ENCODE peak calls at places on chromosomes 13 and 19, in four cellular contexts. One of them, this sample, is unnamed.

GRCh38 chr19:932647-933552 is 7.1 kb downstream of the ARID3A start:
- DNase-seq in K562: no peak
- DNase-seq in A549: no peak
- DNase-seq in HepG2: no peak
- DNase-seq in this sample: peak

GRCh38 chr19:30255783-30256509 is 116.2 kb upstream of the ZNF536 start:
- DNase-seq in K562: no peak
- DNase-seq in A549: no peak
- DNase-seq in HepG2: no peak
- DNase-seq in this sample: no peak

GRCh38 chr19:15260939-15261338 is 28.7 kb upstream of the EPHX3 start:
- DNase-seq in K562: no peak
- DNase-seq in A549: no peak
- DNase-seq in HepG2: no peak
- DNase-seq in this sample: peak

GRCh38 chr13:109874921-109875454 is 88.6 kb upstream of the IRS2 start:
- DNase-seq in K562: no peak
- DNase-seq in A549: no peak
- DNase-seq in HepG2: no peak
- DNase-seq in this sample: no peak

GRCh38 chr19:55355213-55355821 is 798 bp upstream of the COX6B2 start:
- DNase-seq in K562: no peak
- DNase-seq in A549: no peak
- DNase-seq in HepG2: no peak
- DNase-seq in this sample: no peak

GRCh38 chr13:29943301-29944085 is 93.1 kb upstream of the UBL3 start:
- DNase-seq in K562: no peak
- DNase-seq in A549: no peak
- DNase-seq in HepG2: no peak
- DNase-seq in this sample: no peak

GRCh38 chr19:5718032-5718578 is 1.8 kb downstream of the LONP1 start:
- DNase-seq in K562: peak
- DNase-seq in A549: no peak
- DNase-seq in HepG2: no peak
- DNase-seq in this sample: peak

GRCh38 chr13:113552079-113552478 is 32.5 kb upstream of the TFDP1 start:
- DNase-seq in K562: no peak
- DNase-seq in A549: no peak
- DNase-seq in HepG2: no peak
- DNase-seq in this sample: no peak

GRCh38 chr19:49128545-49129237 is 9.3 kb downstream of the PPFIA3 start:
- DNase-seq in K562: no peak
- DNase-seq in A549: no peak
- DNase-seq in HepG2: no peak
- DNase-seq in this sample: no peak
- TF ChIP-seq MAX in K562: peak
- TF ChIP-seq MAX in A549: no peak
- TF ChIP-seq MAX in HepG2: no peak
- TF ChIP-seq MAX in this sample: no peak

GRCh38 chr13:98916403-98916802 is 61.5 kb downstream of the DOCK9 start:
- DNase-seq in K562: no peak
- DNase-seq in A549: no peak
- DNase-seq in HepG2: no peak
- DNase-seq in this sample: no peak
- TF ChIP-seq MYC in K562: no peak
- TF ChIP-seq MYC in A549: no peak
- TF ChIP-seq MYC in HepG2: no peak
- TF ChIP-seq MYC in this sample: no peak

GRCh38 chr19:4533835-4534424 is 1.1 kb downstream of the PLIN5 start:
- DNase-seq in K562: no peak
- DNase-seq in A549: no peak
- DNase-seq in HepG2: no peak
- DNase-seq in this sample: no peak
- TF ChIP-seq MAX in K562: no peak
- TF ChIP-seq MAX in A549: no peak
- TF ChIP-seq MAX in HepG2: no peak
- TF ChIP-seq MAX in this sample: no peak

GRCh38 chr19:35268546-35269424 is at the start of gene USF2:
- DNase-seq in K562: peak
- DNase-seq in A549: peak
- DNase-seq in HepG2: peak
- DNase-seq in this sample: peak
- TF ChIP-seq MYC in K562: peak
- TF ChIP-seq MYC in A549: no peak
- TF ChIP-seq MYC in HepG2: no peak
- TF ChIP-seq MYC in this sample: no peak

GRCh38 chr19:36031308-36031707 is 1.4 kb downstream of the CLIP3 start:
- DNase-seq in K562: no peak
- DNase-seq in A549: no peak
- DNase-seq in HepG2: no peak
- DNase-seq in this sample: no peak

GRCh38 chr19:36028313-36029041 is 4.2 kb downstream of the CLIP3 start:
- DNase-seq in K562: no peak
- DNase-seq in A549: no peak
- DNase-seq in HepG2: no peak
- DNase-seq in this sample: no peak

GRCh38 chr19:36032251-36033104 is at the start of gene CLIP3:
- DNase-seq in K562: peak
- DNase-seq in A549: no peak
- DNase-seq in HepG2: no peak
- DNase-seq in this sample: no peak

GRCh38 chr19:36027696-36028095 is 5.0 kb downstream of the CLIP3 start:
- DNase-seq in K562: no peak
- DNase-seq in A549: no peak
- DNase-seq in HepG2: no peak
- DNase-seq in this sample: no peak

DNA sequence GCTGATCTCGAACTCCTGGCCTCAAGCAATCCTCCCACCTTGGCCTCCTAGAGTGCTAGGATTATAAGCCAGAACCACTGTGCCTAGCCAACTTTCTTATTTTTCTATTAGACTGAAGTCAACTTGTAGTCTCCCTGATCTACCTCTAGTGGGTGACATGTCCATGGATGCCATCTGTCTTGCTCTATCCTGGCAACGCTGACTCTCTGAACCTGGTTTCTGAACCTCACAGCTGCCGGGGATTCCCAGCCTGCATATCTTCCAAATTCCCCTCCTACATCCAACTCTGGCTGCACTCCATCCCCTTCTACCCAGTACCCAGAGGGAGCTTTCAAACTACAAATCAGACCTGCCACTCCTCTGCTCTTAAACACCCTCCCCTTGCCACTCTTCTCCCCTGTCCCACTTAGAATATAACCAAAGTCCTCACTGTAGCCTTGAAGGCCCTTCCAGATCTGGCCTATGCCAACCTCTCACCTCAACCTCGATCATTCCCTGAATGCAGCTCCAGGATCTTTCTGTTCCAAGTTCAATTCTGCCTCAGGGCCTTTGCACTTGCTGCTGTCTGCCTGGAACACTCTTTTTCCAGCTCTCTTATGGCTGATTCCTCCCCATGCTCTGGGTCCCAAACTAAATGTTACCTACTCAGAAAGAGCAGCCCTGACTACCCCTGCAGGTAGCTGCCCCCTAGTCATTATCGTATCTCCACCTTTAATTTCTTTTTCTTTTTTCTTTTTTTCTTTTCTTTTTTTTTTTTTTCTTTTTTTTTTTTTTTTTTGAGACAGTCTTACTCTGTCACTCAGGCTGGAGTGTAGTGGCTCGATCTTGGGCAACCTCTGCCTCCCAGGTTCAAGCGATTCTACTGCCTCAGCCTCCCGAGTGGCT is 2.2 kb downstream of the CLIP3 start:
- DNase-seq in K562: no peak
- DNase-seq in A549: no peak
- DNase-seq in HepG2: no peak
- DNase-seq in this sample: no peak
- TF ChIP-seq MAX in K562: no peak
- TF ChIP-seq MAX in A549: no peak
- TF ChIP-seq MAX in HepG2: no peak
- TF ChIP-seq MAX in this sample: no peak

This sample was measured in NB4.